ENCODE peak calls at places on chromosome 2, in seven cellular contexts. Z is upper lobe of left lung, E is lung, M is neural progenitor cell, D is GM23248, N is A549, U is stomach. P is an unnamed sample. For H3K4me1, the result is how much of the 10 kb centered on the place peaks cover.

GRCh38 chr2:134818321-134818720 is 20.1 kb upstream of the ACMSD start:
- DNase-seq in E (no peak), M (no peak), D (peak), N (no peak), Z (no peak), U (no peak), P (no peak)

GRCh38 chr2:199804831-199805230 is 46.2 kb downstream of the FTCDNL1 start:
- DNase-seq in D (no peak), E (no peak), U (no peak), M (peak), Z (peak), N (no peak), P (no peak)

GRCh38 chr2:3396920-3397559 is 17.5 kb downstream of the TRAPPC12 start:
- DNase-seq in N (no peak), E (no peak), D (no peak), M (no peak), Z (no peak), U (no peak), P (no peak)

GRCh38 chr2:172050506-172051125 is 34.7 kb upstream of the DLX1 start:
- DNase-seq in D (no peak), Z (no peak), E (no peak), N (no peak), U (no peak), M (no peak), P (no peak)

GRCh38 chr2:98524168-98524567 is 79.5 kb downstream of the INPP4A start:
- DNase-seq in Z (no peak), E (no peak), D (no peak), N (no peak), U (no peak), M (no peak), P (no peak)

GRCh38 chr2:127407091-127407490 is 11.1 kb upstream of the PROC start:
- DNase-seq in M (no peak), E (no peak), N (no peak), D (no peak), Z (no peak), U (no peak), P (no peak)

GRCh38 chr2:182666674-182667320 is 49.3 kb upstream of the DNAJC10 start:
- DNase-seq in D (peak), E (no peak), Z (no peak), U (no peak), M (peak), N (peak), P (no peak)

GRCh38 chr2:7704296-7704865 is 787.2 kb downstream of the RNF144A start:
- DNase-seq in Z (no peak), E (no peak), U (no peak), D (peak), N (no peak), M (no peak), P (no peak)

GRCh38 chr2:23452853-23453420 is 68.0 kb downstream of the KLHL29 start:
- DNase-seq in E (no peak), U (no peak), N (no peak), Z (no peak), M (no peak), D (no peak), P (no peak)

GRCh38 chr2:209536363-209536762 is 112.5 kb downstream of the MAP2 start:
- DNase-seq in Z (no peak), U (no peak), D (no peak), E (no peak), M (no peak), N (no peak), P (no peak)

GRCh38 chr2:8679827-8680731 is 1.8 kb upstream of the ID2 start:
- DNase-seq in D (peak), N (peak), M (peak), E (peak), Z (no peak), U (peak), P (no peak)

GRCh38 chr2:195364015-195364965 is 292.7 kb upstream of the SLC39A10 start:
- DNase-seq in M (no peak), E (no peak), Z (no peak), D (peak), U (no peak), N (no peak), P (no peak)

DNA sequence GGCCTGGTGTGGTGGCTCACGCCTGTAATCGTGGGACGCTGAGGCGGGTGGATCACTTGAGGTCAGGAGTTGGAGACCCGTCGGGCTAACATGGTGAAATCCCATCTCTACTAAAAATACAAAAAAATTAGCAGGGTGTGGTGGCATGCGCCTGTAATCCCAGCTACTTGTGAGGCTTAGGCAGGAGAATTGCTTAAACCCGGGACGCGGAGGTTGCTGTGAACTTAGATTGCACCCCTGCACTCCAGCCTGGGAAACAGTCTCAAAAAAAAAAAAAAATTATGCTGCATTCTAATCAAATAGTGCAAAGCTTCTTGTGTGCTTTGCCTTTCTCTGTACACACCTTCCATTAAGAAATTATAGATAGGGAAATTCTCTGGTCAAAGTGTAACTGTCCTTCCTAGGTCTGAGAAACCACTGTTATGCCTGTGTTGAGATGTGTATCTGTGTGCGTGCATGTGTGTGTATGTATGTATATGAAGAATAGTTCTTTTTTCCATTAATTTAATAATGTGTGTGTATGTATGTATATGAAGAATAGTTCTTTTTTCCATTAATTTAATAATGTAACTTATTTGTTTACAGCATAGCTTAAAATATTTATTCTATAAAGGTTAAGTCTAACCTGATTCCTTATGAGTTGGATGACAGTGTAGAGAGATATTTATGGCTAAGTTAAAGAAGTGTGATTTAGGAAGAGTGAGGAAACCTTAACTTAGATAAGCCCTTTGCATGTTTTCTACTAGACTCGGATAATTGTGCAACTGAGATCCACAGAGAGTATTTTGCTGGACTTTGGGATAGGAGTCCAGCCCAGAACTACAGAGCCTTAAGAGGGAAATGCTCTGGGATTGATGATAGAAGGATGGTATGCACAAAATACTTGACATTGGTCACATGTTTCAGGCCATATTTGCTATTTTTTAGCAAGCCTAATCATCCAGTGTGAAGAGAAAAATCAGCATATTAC is 2.7 kb downstream of the CD28 start:
- DNase-seq in D (no peak), M (no peak), Z (no peak), E (no peak), N (no peak), U (no peak), P (no peak)
- H3K4me1 ChIP-seq in D (under half), M (under half), Z (under half), E (under half), N (under half), U (under half), P (under half)

GRCh38 chr2:189165656-189166380 is 13.7 kb downstream of the COL5A2 start:
- DNase-seq in Z (no peak), U (no peak), D (peak), E (no peak), N (no peak), M (no peak), P (no peak)
- H3K27ac ChIP-seq in Z (no peak), U (no peak), D (peak), E (no peak), N (peak), M (no peak), P (peak)

GRCh38 chr2:109030870-109031480 is 42.0 kb upstream of the EDAR start:
- DNase-seq in M (no peak), U (no peak), Z (no peak), D (no peak), N (no peak), E (no peak), P (no peak)
- H3K4me3 ChIP-seq in M (peak), U (peak), Z (peak), D (peak), N (peak), E (no peak), P (peak)

GRCh38 chr2:105669384-105669891 is 75.3 kb upstream of the NCK2 start:
- DNase-seq in U (no peak), N (no peak), Z (no peak), E (no peak), M (no peak), D (no peak), P (no peak)
- H3K4me1 ChIP-seq in U (under half), N (under half), Z (under half), E (under half), M (under half), D (under half), P (under half)

DNA sequence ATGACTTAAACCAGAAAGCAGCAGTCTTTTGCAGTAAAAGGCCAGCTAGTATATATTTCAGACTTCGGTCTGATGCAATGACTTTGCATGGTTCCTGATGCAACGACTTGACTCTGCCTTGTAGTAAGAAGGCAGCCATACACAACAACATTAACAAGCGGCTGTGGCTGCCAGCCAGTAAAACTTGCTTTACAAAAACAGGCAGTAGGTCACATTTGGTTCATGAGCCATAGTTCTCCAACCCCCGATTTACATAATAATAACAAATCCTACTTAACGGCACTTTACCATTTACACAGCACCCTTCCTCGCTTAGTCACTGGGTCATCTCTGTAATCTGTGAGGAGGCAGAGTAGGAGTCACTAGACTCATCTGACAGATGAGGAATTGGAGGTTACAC is 410.3 kb downstream of the LRATD1 start:
- DNase-seq in N (no peak), E (no peak), U (peak), Z (no peak), M (no peak), D (peak), P (no peak)
- H3K27ac ChIP-seq in N (no peak), E (no peak), U (peak), Z (no peak), M (no peak), D (peak), P (no peak)

GRCh38 chr2:121576263-121576662 is 45.6 kb downstream of the RNU4ATAC start:
- DNase-seq in Z (no peak), U (no peak), D (no peak), N (no peak), M (no peak), E (no peak), P (no peak)
- H3K4me3 ChIP-seq in Z (no peak), U (no peak), D (no peak), N (no peak), M (no peak), E (no peak), P (no peak)

GRCh38 chr2:188032786-188033185 is 258.9 kb upstream of the GULP1 start:
- DNase-seq in U (no peak), M (no peak), Z (no peak), D (no peak), N (no peak), E (no peak), P (no peak)

GRCh38 chr2:188028739-188029138 is 262.9 kb upstream of the GULP1 start:
- DNase-seq in D (no peak), N (no peak), M (peak), E (no peak), Z (no peak), U (no peak), P (no peak)

GRCh38 chr2:188032306-188032705 is 259.4 kb upstream of the GULP1 start:
- DNase-seq in N (no peak), D (no peak), Z (no peak), E (no peak), U (no peak), M (no peak), P (no peak)
- H3K4me1 ChIP-seq in N (under half), D (under half), Z (under half), E (under half), U (under half), M (half or more), P (under half)

GRCh38 chr2:132037527-132038178 is 124.1 kb downstream of the ANKRD30BL start:
- DNase-seq in E (no peak), D (peak), Z (no peak), M (peak), N (no peak), U (no peak), P (no peak)
- H3K27ac ChIP-seq in E (no peak), D (no peak), Z (peak), M (no peak), N (peak), U (no peak), P (no peak)

GRCh38 chr2:161136696-161137324 is 23.4 kb upstream of the TANK start:
- DNase-seq in Z (no peak), D (no peak), N (no peak), M (no peak), E (no peak), U (no peak), P (no peak)

GRCh38 chr2:161136194-161136593 is 24.0 kb upstream of the TANK start:
- DNase-seq in E (no peak), N (no peak), D (no peak), U (no peak), M (no peak), Z (no peak), P (no peak)

GRCh38 chr2:161139098-161139987 is 20.9 kb upstream of the TANK start:
- DNase-seq in M (no peak), E (no peak), D (peak), N (no peak), U (no peak), Z (no peak), P (no peak)

GRCh38 chr2:161141033-161141432 is 19.2 kb upstream of the TANK start:
- DNase-seq in Z (no peak), U (no peak), M (no peak), N (no peak), E (no peak), D (no peak), P (no peak)

GRCh38 chr2:161138429-161138828 is 21.8 kb upstream of the TANK start:
- DNase-seq in Z (no peak), E (no peak), D (no peak), N (no peak), M (no peak), U (no peak), P (no peak)
- H3K4me3 ChIP-seq in Z (no peak), E (no peak), D (no peak), N (peak), M (no peak), U (no peak), P (peak)

P was measured in thoracic aorta.